ENCODE peak calls at places on chromosomes 7 and 10, in four cellular contexts. Q is tibial nerve; U is CD8-positive, alpha-beta memory T cell; W is hepatocyte. G is an unnamed sample. For H3K4me1, the result is how much of the 10 kb centered on the place peaks cover.

GRCh38 chr10:21732067-21732772 is 198.2 kb downstream of the MLLT10 start:
- DNase-seq in W (peak), Q (peak), U (peak), G (peak)

GRCh38 chr7:133517766-133518165 is 264.9 kb downstream of the EXOC4 start:
- DNase-seq in U (no peak), W (no peak), Q (no peak), G (no peak)

GRCh38 chr10:110916554-110917346 is 2.2 kb downstream of the BBIP1 start:
- DNase-seq in W (no peak), U (no peak), Q (no peak), G (peak)

GRCh38 chr7:91603707-91604106 is 276.8 kb downstream of the MTERF1 start:
- DNase-seq in U (no peak), Q (no peak), W (no peak), G (no peak)

GRCh38 chr7:123797673-123798526 is 47.1 kb upstream of the HYAL4 start:
- DNase-seq in W (peak), U (peak), Q (no peak), G (peak)

GRCh38 chr7:1593091-1593866 is 23.4 kb upstream of the PSMG3 start:
- DNase-seq in W (no peak), U (no peak), Q (no peak), G (peak)

GRCh38 chr10:132539431-132539839 is 1.8 kb downstream of the INPP5A start:
- DNase-seq in U (peak), Q (no peak), W (no peak), G (peak)

GRCh38 chr7:44987996-44988395 is 9.2 kb upstream of the MYO1G start:
- DNase-seq in U (no peak), Q (no peak), W (no peak), G (no peak)

GRCh38 chr7:7183833-7184463 is 1.6 kb downstream of the C1GALT1 start:
- DNase-seq in U (no peak), W (no peak), Q (no peak), G (peak)

GRCh38 chr10:86410542-86411124 is 44.0 kb upstream of the GRID1 start:
- DNase-seq in W (peak), Q (no peak), U (no peak), G (peak)

GRCh38 chr10:79608505-79609375 is 2.0 kb upstream of the SFTPA1 start:
- DNase-seq in U (peak), Q (peak), W (peak), G (peak)

GRCh38 chr10:48210391-48210790 is 64.1 kb downstream of the FRMPD2 start:
- DNase-seq in Q (no peak), W (no peak), U (no peak), G (no peak)

GRCh38 chr10:86368987-86369386 is 2.4 kb upstream of the GRID1 start:
- DNase-seq in Q (no peak), W (no peak), U (no peak), G (no peak)

GRCh38 chr7:80999771-81000170 is 80.9 kb upstream of the SEMA3C start:
- DNase-seq in U (no peak), W (no peak), Q (no peak), G (no peak)

GRCh38 chr10:62303922-62304321 is 35.3 kb upstream of the RTKN2 start:
- DNase-seq in W (no peak), U (no peak), Q (no peak), G (no peak)

GRCh38 chr10:99430116-99430450 is 341 bp downstream of the GOT1 start:
- DNase-seq in U (no peak), Q (no peak), W (no peak), G (peak)

GRCh38 chr10:86188326-86188725 is 178.3 kb downstream of the GRID1 start:
- DNase-seq in U (no peak), W (no peak), Q (no peak), G (no peak)

GRCh38 chr10:118737594-118738302 is 17.0 kb downstream of the CACUL1 start:
- DNase-seq in Q (no peak), U (no peak), W (no peak), G (no peak)

GRCh38 chr7:25093268-25093802 is 31.7 kb downstream of the CYCS start:
- DNase-seq in Q (peak), W (peak), U (peak), G (peak)

GRCh38 chr7:25091129-25091528 is 33.9 kb downstream of the CYCS start:
- DNase-seq in Q (no peak), W (no peak), U (no peak), G (no peak)

GRCh38 chr7:25087855-25088254 is 37.2 kb downstream of the CYCS start:
- DNase-seq in W (no peak), U (no peak), Q (no peak), G (no peak)

GRCh38 chr7:25090374-25090773 is 34.7 kb downstream of the CYCS start:
- DNase-seq in U (no peak), Q (no peak), W (no peak), G (no peak)

DNA sequence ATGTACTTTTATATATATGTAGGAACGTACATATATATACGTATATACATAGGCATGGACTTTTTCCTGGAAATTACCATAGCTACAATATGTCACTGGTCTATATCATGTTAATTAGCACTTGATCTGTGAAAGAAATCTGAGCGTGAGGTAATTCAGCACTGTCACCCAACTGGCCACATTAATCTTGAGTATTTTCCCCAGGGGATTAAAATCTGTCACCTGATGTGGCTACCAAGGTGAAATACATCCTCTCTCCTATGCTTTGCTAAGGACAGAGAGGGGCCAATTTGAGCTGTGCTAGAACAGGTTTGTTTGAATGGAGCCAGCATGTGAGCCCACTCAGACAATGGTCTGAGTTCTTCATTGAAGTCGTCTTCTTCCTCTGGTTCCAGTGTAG is 33.3 kb downstream of the CYCS start:
- DNase-seq in W (no peak), Q (no peak), U (no peak), G (no peak)
- H3K4me1 ChIP-seq in W (under half), Q (under half), U (under half), G (under half)

GRCh38 chr7:140211698-140212097 is 34.9 kb upstream of the KDM7A start:
- DNase-seq in Q (no peak), U (no peak), W (no peak), G (no peak)
- H3K4me1 ChIP-seq in Q (under half), U (under half), W (under half), G (under half)

GRCh38 chr7:135159359-135160087 is 11.0 kb downstream of the CYREN start:
- DNase-seq in U (no peak), W (no peak), Q (no peak), G (peak)

GRCh38 chr7:135160858-135161653 is 9.5 kb downstream of the CYREN start:
- DNase-seq in U (no peak), Q (no peak), W (no peak), G (no peak)

GRCh38 chr7:135160098-135160857 is 10.2 kb downstream of the CYREN start:
- DNase-seq in Q (no peak), U (no peak), W (no peak), G (peak)

GRCh38 chr7:135162382-135163001 is 8.0 kb downstream of the CYREN start:
- DNase-seq in Q (no peak), U (no peak), W (no peak), G (no peak)

GRCh38 chr7:135161669-135162068 is 8.8 kb downstream of the CYREN start:
- DNase-seq in Q (no peak), U (no peak), W (no peak), G (no peak)
- H3K4me1 ChIP-seq in Q (under half), U (under half), W (under half), G (under half)

DNA sequence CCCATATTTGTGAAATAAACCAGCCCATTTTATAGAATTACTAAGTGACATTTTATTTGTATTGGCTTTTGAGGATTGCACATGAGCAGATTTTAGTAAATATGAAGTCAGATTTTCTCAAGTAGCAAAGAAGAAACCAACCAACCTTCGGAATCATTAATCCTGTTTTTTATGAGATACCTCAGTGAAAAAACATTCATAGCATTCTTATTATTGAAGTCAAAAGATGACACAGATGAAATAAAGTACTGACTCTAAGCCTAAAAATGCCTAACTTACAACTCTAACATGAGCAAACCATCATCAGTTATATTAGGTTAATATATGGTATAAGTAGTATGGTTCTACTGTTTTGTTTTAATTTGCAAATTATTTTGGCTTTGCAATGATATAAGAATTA is 59.9 kb upstream of the AGBL3 start:
- DNase-seq in Q (no peak), U (no peak), W (no peak), G (peak)
- H3K4me1 ChIP-seq in Q (under half), U (under half), W (under half), G (under half)

DNA sequence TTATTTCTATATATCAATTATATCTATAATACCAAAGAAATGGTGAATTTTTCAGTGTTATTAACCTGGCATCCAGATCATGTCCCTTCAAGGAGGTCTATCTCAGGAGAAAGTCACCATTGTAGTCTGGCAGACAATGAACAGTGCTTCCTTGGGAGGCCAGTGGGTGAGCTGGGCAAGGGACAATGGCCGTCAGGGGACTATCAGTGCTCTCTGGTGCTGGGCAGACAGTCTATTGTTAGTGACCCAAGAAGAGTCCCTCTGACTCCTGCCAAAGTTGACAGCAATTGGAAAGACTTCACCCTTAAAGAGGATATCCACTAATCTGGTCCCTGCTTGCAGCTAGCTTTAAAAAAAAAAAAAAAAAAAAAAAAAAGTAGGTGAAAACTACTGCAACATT is 7.1 kb downstream of the JAZF1 start:
- DNase-seq in W (no peak), U (no peak), Q (no peak), G (no peak)
- H3K4me1 ChIP-seq in W (under half), U (under half), Q (under half), G (under half)

DNA sequence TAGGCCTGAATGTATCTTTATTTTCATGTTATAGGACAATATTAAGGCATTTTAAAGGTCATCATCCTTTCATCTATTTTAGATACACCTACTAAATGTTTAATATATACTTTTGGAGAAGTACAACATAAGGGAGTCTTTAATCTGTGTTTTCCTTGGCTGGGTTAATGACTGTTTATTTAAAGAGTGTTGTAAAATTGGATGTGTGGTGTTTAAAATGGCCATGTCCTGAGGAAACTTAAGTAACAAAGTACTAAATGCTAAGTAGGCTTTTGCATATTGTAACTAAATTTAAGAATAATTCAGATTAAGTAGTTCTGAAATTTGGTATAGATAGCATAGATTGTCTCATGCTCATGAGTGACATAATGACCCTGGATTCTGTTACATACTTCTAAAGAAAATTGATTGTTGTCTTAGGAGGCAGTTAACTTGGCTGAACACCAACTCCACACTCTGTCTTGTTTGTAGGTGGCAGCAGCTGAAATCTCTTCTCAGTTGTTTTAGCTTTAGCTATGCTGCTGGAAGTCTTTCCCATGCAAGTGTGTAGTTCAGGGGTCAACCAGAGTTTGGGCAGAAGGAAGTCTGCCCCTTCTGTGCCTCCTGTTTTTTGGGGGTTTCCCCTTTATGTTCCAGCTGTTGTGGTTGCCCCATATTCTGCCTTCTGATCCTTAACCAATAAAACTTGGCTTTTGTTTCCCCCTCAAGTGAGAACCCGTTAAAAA is 29.2 kb downstream of the DLD start:
- DNase-seq in U (no peak), W (no peak), Q (no peak), G (no peak)
- H3K4me1 ChIP-seq in U (under half), W (under half), Q (under half), G (under half)

GRCh38 chr7:96727534-96728088 is 18.0 kb upstream of the SEM1 start:
- DNase-seq in U (no peak), Q (no peak), W (no peak), G (no peak)
- H3K4me1 ChIP-seq in U (under half), Q (under half), W (under half), G (under half)

G was measured in GM23248.